ENCODE peak calls at places on chromosomes 13 and 19, in ten cellular contexts. One of them, this sample, is unnamed.

GRCh38 chr13:108200781-108201398 is 14.4 kb downstream of the LIG4 start:
- DNase-seq in adrenal gland: no peak
- DNase-seq in right lobe of liver: no peak
- DNase-seq in neural progenitor cell: no peak
- DNase-seq in breast epithelium: no peak
- DNase-seq in PC-3: peak; percentile 61
- DNase-seq in tibial nerve: no peak
- DNase-seq in uterus: no peak
- DNase-seq in heart right ventricle: no peak
- DNase-seq in ovary: no peak
- DNase-seq in this sample: no peak

GRCh38 chr13:29474991-29475390 is 120.5 kb downstream of the SLC7A1 start:
- DNase-seq in right lobe of liver: no peak
- DNase-seq in heart right ventricle: no peak
- DNase-seq in tibial nerve: no peak
- DNase-seq in PC-3: no peak
- DNase-seq in ovary: no peak
- DNase-seq in adrenal gland: no peak
- DNase-seq in breast epithelium: no peak
- DNase-seq in uterus: no peak
- DNase-seq in neural progenitor cell: no peak
- DNase-seq in this sample: no peak

GRCh38 chr13:32645854-32646253 is 59.6 kb downstream of the PDS5B start:
- DNase-seq in ovary: no peak
- DNase-seq in breast epithelium: no peak
- DNase-seq in right lobe of liver: no peak
- DNase-seq in tibial nerve: no peak
- DNase-seq in heart right ventricle: no peak
- DNase-seq in adrenal gland: no peak
- DNase-seq in PC-3: no peak
- DNase-seq in uterus: no peak
- DNase-seq in neural progenitor cell: no peak
- DNase-seq in this sample: no peak

GRCh38 chr13:61188057-61188456 is 227.6 kb downstream of the PCDH20 start:
- DNase-seq in heart right ventricle: no peak
- DNase-seq in right lobe of liver: no peak
- DNase-seq in neural progenitor cell: no peak
- DNase-seq in uterus: no peak
- DNase-seq in ovary: no peak
- DNase-seq in adrenal gland: no peak
- DNase-seq in tibial nerve: no peak
- DNase-seq in breast epithelium: no peak
- DNase-seq in PC-3: no peak
- DNase-seq in this sample: no peak

GRCh38 chr13:113088691-113089020 is 16.9 kb upstream of the F7 start:
- DNase-seq in uterus: no peak
- DNase-seq in neural progenitor cell: no peak
- DNase-seq in tibial nerve: no peak
- DNase-seq in breast epithelium: no peak
- DNase-seq in heart right ventricle: no peak
- DNase-seq in adrenal gland: no peak
- DNase-seq in PC-3: no peak
- DNase-seq in right lobe of liver: no peak
- DNase-seq in ovary: no peak
- DNase-seq in this sample: peak; percentile 57

GRCh38 chr13:42996584-42996983 is 4.5 kb upstream of the EPSTI1 start:
- DNase-seq in right lobe of liver: no peak
- DNase-seq in adrenal gland: no peak
- DNase-seq in tibial nerve: no peak
- DNase-seq in PC-3: peak; percentile 87
- DNase-seq in uterus: no peak
- DNase-seq in neural progenitor cell: no peak
- DNase-seq in heart right ventricle: no peak
- DNase-seq in ovary: no peak
- DNase-seq in breast epithelium: no peak
- DNase-seq in this sample: no peak

GRCh38 chr13:23378009-23378632 is 55.4 kb downstream of the SACS start:
- DNase-seq in breast epithelium: no peak
- DNase-seq in neural progenitor cell: no peak
- DNase-seq in ovary: no peak
- DNase-seq in PC-3: peak; percentile 87
- DNase-seq in heart right ventricle: peak; percentile 51
- DNase-seq in uterus: peak; percentile 41
- DNase-seq in tibial nerve: peak; percentile 38
- DNase-seq in adrenal gland: peak; percentile 77
- DNase-seq in right lobe of liver: no peak
- DNase-seq in this sample: no peak

GRCh38 chr19:18161691-18162039 is 8.7 kb downstream of the PIK3R2 start:
- DNase-seq in tibial nerve: no peak
- DNase-seq in ovary: peak; percentile 51
- DNase-seq in adrenal gland: no peak
- DNase-seq in heart right ventricle: no peak
- DNase-seq in breast epithelium: no peak
- DNase-seq in right lobe of liver: no peak
- DNase-seq in PC-3: no peak
- DNase-seq in uterus: no peak
- DNase-seq in neural progenitor cell: no peak
- DNase-seq in this sample: no peak

GRCh38 chr13:41411060-41411459 is 46.3 kb upstream of the RGCC start:
- DNase-seq in right lobe of liver: no peak
- DNase-seq in adrenal gland: no peak
- DNase-seq in tibial nerve: no peak
- DNase-seq in PC-3: no peak
- DNase-seq in breast epithelium: no peak
- DNase-seq in ovary: no peak
- DNase-seq in neural progenitor cell: no peak
- DNase-seq in uterus: no peak
- DNase-seq in heart right ventricle: no peak
- DNase-seq in this sample: no peak

GRCh38 chr13:27830010-27830409 is 37.7 kb downstream of the GSX1 start:
- DNase-seq in PC-3: peak; percentile 57
- DNase-seq in adrenal gland: peak; percentile 29
- DNase-seq in ovary: peak; percentile 40
- DNase-seq in tibial nerve: peak; percentile 23
- DNase-seq in neural progenitor cell: peak; percentile 88
- DNase-seq in heart right ventricle: peak; percentile 15
- DNase-seq in right lobe of liver: peak; percentile 74
- DNase-seq in uterus: peak; percentile 27
- DNase-seq in breast epithelium: no peak
- DNase-seq in this sample: peak; percentile 81

GRCh38 chr13:89688908-89689307 is 1658.6 kb upstream of the MIR17HG start:
- DNase-seq in right lobe of liver: no peak
- DNase-seq in tibial nerve: no peak
- DNase-seq in heart right ventricle: peak; percentile 28
- DNase-seq in ovary: no peak
- DNase-seq in breast epithelium: no peak
- DNase-seq in adrenal gland: peak; percentile 13
- DNase-seq in PC-3: no peak
- DNase-seq in neural progenitor cell: peak; percentile 12
- DNase-seq in uterus: no peak
- DNase-seq in this sample: no peak

GRCh38 chr13:50444726-50445125 is 398.8 kb downstream of the DLEU7 start:
- DNase-seq in adrenal gland: no peak
- DNase-seq in ovary: no peak
- DNase-seq in PC-3: no peak
- DNase-seq in heart right ventricle: no peak
- DNase-seq in tibial nerve: no peak
- DNase-seq in uterus: no peak
- DNase-seq in neural progenitor cell: no peak
- DNase-seq in right lobe of liver: no peak
- DNase-seq in breast epithelium: no peak
- DNase-seq in this sample: no peak

GRCh38 chr13:111165611-111166010 is 50.5 kb downstream of the ARHGEF7 start:
- DNase-seq in right lobe of liver: no peak
- DNase-seq in tibial nerve: no peak
- DNase-seq in uterus: no peak
- DNase-seq in PC-3: no peak
- DNase-seq in neural progenitor cell: no peak
- DNase-seq in heart right ventricle: no peak
- DNase-seq in breast epithelium: no peak
- DNase-seq in ovary: no peak
- DNase-seq in adrenal gland: no peak
- DNase-seq in this sample: no peak

GRCh38 chr13:44697058-44697457 is 120.9 kb upstream of the TSC22D1 start:
- DNase-seq in adrenal gland: no peak
- DNase-seq in right lobe of liver: no peak
- DNase-seq in breast epithelium: no peak
- DNase-seq in PC-3: no peak
- DNase-seq in tibial nerve: no peak
- DNase-seq in neural progenitor cell: no peak
- DNase-seq in uterus: no peak
- DNase-seq in ovary: no peak
- DNase-seq in heart right ventricle: no peak
- DNase-seq in this sample: no peak

GRCh38 chr19:13051581-13052165 is 51.0 kb downstream of the LYL1 start:
- DNase-seq in PC-3: peak; percentile 84
- DNase-seq in neural progenitor cell: peak; percentile 99
- DNase-seq in tibial nerve: peak; percentile 50
- DNase-seq in heart right ventricle: no peak
- DNase-seq in right lobe of liver: no peak
- DNase-seq in adrenal gland: peak; percentile 51
- DNase-seq in breast epithelium: peak; percentile 80
- DNase-seq in uterus: peak; percentile 74
- DNase-seq in ovary: peak; percentile 74
- DNase-seq in this sample: peak; percentile 87
- H3K4me1 ChIP-seq in PC-3: peaks cover 67% of the 10 kb centered on the region
- H3K4me1 ChIP-seq in neural progenitor cell: peaks cover 58% of the 10 kb centered on the region
- H3K4me1 ChIP-seq in tibial nerve: peaks cover 76% of the 10 kb centered on the region
- H3K4me1 ChIP-seq in heart right ventricle: peaks cover 81% of the 10 kb centered on the region
- H3K4me1 ChIP-seq in right lobe of liver: no peaks in the 10 kb centered on the region
- H3K4me1 ChIP-seq in adrenal gland: no peaks in the 10 kb centered on the region
- H3K4me1 ChIP-seq in breast epithelium: peaks cover 53% of the 10 kb centered on the region
- H3K4me1 ChIP-seq in uterus: peaks cover 31% of the 10 kb centered on the region
- H3K4me1 ChIP-seq in ovary: peaks cover 54% of the 10 kb centered on the region
- H3K4me1 ChIP-seq in this sample: peaks cover 4% of the 10 kb centered on the region

GRCh38 chr13:114309806-114310410 is 4.4 kb upstream of the CHAMP1 start:
- DNase-seq in tibial nerve: no peak
- DNase-seq in PC-3: no peak
- DNase-seq in neural progenitor cell: peak; percentile 11
- DNase-seq in breast epithelium: no peak
- DNase-seq in heart right ventricle: no peak
- DNase-seq in right lobe of liver: no peak
- DNase-seq in ovary: no peak
- DNase-seq in adrenal gland: no peak
- DNase-seq in uterus: no peak
- DNase-seq in this sample: no peak
- H3K27ac ChIP-seq in tibial nerve: no peak overlapping the region
- H3K27ac ChIP-seq in PC-3: no peak overlapping the region
- H3K27ac ChIP-seq in neural progenitor cell: no peak overlapping the region
- H3K27ac ChIP-seq in breast epithelium: no peak overlapping the region
- H3K27ac ChIP-seq in heart right ventricle: no peak overlapping the region
- H3K27ac ChIP-seq in right lobe of liver: no peak overlapping the region
- H3K27ac ChIP-seq in ovary: no peak overlapping the region
- H3K27ac ChIP-seq in adrenal gland: no peak overlapping the region
- H3K27ac ChIP-seq in uterus: no peak overlapping the region
- H3K27ac ChIP-seq in this sample: no peak overlapping the region

DNA sequence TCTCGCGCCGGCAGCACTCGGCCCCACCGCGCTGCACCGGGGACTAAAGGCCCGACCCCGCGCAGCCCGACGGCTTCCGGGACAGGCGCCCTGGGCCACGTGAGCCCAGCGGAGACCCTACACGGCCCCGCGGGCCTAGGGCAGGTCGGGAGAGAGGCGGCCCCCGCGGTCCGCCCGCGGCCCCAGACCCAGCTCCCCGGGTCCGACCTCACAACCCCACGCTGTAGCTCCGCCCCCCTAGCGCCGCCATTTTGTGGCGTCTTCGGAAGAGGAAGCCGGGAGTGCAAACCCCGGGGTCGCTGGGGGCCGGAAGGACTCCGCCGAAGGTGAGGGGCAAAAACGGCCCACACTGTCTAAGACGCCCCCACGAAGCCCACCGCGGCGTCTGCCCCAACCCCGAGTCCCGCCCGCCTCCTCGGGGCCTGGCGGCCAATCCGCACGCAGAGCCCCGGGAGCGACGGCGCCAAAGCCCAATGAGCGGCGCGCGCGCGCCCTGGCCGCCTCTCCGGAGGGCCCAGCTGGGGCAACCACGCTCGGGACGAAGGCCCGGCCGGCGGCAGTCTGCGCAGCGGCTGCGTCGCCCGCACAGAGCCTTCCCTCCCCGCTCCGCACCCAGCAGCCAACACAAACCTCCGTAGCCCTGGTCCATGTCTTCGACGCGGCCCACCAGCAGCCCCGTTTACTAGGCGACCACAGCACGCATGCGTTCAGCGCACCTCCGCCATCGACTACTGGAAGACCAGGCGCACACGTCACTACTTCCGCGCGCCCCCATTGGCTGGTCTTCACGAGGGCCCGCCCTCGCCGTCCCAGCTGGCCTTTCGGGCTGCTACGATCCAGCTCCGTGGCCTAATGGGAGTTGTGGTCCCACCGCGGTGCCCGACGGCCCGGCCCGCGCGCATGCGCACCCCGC is at the start of gene AKAP8:
- DNase-seq in ovary: peak; percentile 99
- DNase-seq in breast epithelium: peak; percentile 97
- DNase-seq in PC-3: peak; percentile 99
- DNase-seq in heart right ventricle: peak; percentile 98
- DNase-seq in neural progenitor cell: peak; percentile 99
- DNase-seq in adrenal gland: peak; percentile 98
- DNase-seq in right lobe of liver: peak; percentile 99
- DNase-seq in uterus: peak; percentile 99
- DNase-seq in tibial nerve: peak; percentile 97
- DNase-seq in this sample: peak; percentile 99
- H3K4me1 ChIP-seq in ovary: peaks cover 20% of the 10 kb centered on the region
- H3K4me1 ChIP-seq in breast epithelium: peaks cover 5% of the 10 kb centered on the region
- H3K4me1 ChIP-seq in PC-3: peaks cover 21% of the 10 kb centered on the region
- H3K4me1 ChIP-seq in heart right ventricle: peaks cover 36% of the 10 kb centered on the region
- H3K4me1 ChIP-seq in neural progenitor cell: peaks cover 9% of the 10 kb centered on the region
- H3K4me1 ChIP-seq in adrenal gland: peaks cover 19% of the 10 kb centered on the region
- H3K4me1 ChIP-seq in right lobe of liver: peaks cover 2% of the 10 kb centered on the region
- H3K4me1 ChIP-seq in uterus: peaks cover 4% of the 10 kb centered on the region
- H3K4me1 ChIP-seq in tibial nerve: peaks cover 50% of the 10 kb centered on the region
- H3K4me1 ChIP-seq in this sample: no peaks in the 10 kb centered on the region

DNA sequence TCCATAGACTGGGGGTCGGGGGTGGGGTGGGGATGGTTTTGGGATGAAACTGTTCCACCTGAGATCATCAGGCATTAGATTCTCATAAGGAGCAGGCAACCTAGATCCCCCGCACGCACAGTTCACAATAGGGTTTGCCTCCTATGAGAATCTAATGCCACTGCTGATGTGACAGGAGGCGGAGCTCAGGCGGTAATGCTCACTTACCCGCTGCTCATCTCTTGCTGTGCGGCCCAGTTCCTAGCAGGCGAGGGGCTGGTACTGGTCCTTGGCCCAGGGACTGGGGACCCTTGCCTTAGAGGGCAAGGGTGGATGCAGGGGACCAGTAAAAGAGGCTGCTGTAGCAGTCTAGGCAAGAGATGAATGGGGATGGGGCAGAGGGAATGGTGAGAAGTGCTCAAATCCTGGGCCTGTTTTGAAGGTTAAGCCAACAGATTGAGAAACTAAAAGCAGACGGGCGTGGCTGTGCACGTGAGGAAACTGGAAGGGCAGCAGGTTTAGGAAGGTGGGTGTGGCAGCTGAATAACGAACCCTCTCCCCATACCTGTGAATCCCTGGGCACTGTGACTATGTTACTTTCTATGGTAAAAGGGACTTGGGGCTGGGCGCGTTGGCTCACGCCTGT is 1.5 kb upstream of the ERICH4 start:
- DNase-seq in ovary: no peak
- DNase-seq in neural progenitor cell: no peak
- DNase-seq in right lobe of liver: no peak
- DNase-seq in adrenal gland: no peak
- DNase-seq in breast epithelium: peak; percentile 28
- DNase-seq in tibial nerve: no peak
- DNase-seq in heart right ventricle: no peak
- DNase-seq in uterus: no peak
- DNase-seq in PC-3: no peak
- DNase-seq in this sample: peak; percentile 68
- H3K27ac ChIP-seq in ovary: no peak overlapping the region
- H3K27ac ChIP-seq in neural progenitor cell: no peak overlapping the region
- H3K27ac ChIP-seq in right lobe of liver: no peak overlapping the region
- H3K27ac ChIP-seq in adrenal gland: no peak overlapping the region
- H3K27ac ChIP-seq in breast epithelium: no peak overlapping the region
- H3K27ac ChIP-seq in tibial nerve: no peak overlapping the region
- H3K27ac ChIP-seq in heart right ventricle: no peak overlapping the region
- H3K27ac ChIP-seq in uterus: no peak overlapping the region
- H3K27ac ChIP-seq in PC-3: no peak overlapping the region
- H3K27ac ChIP-seq in this sample: no peak overlapping the region

This sample was measured in aorta.